ENCODE peak calls at places on chromosomes 4 and X, in eight cellular contexts. H is AG09319; T is HEK293T; F is 8988T; B is activated CD8-positive, alpha-beta T cell treated with anti-CD3 and anti-CD28 coated beads, Interleukin-2, amount 10 ng/mL, durations not matched to agents 7 days and 5 days; R is activated T-cell treated with anti-CD3 and anti-CD28 coated beads, Interleukin-2, amount 50 U/mL, for 1 hour; I is Caco-2; Z is GM03348. G is an unnamed sample.

GRCh38 chr4:20532096-20532495 is 168.2 kb upstream of the PACRGL start:
- DNase-seq in H (no peak), T (no peak), F (no peak), B (no peak), R (no peak), I (no peak), Z (peak), G (no peak)

GRCh38 chrX:80511969-80512760 is 91.9 kb downstream of the TENT5D start:
- DNase-seq in H (no peak), T (no peak), F (no peak), B (no peak), R (no peak), I (peak), Z (peak), G (no peak)

GRCh38 chr4:57190651-57191481 is 80.7 kb upstream of the IGFBP7 start:
- DNase-seq in H (no peak), T (peak), F (no peak), B (peak), R (no peak), I (peak), Z (peak), G (no peak)

GRCh38 chr4:167587361-167587760 is 353.1 kb upstream of the SPOCK3 start:
- DNase-seq in H (no peak), T (no peak), F (no peak), B (no peak), R (no peak), I (no peak), Z (no peak), G (no peak)

GRCh38 chr4:78654809-78655208 is 103.2 kb downstream of the ANXA3 start:
- DNase-seq in H (peak), T (no peak), F (no peak), B (no peak), R (no peak), I (no peak), Z (peak), G (no peak)

GRCh38 chrX:23902419-23902818 is 5.3 kb downstream of the APOO start:
- DNase-seq in H (peak), T (peak), F (no peak), B (no peak), R (no peak), I (no peak), Z (peak), G (no peak)

GRCh38 chr4:36260714-36261113 is 16.4 kb upstream of the ARAP2 start:
- DNase-seq in H (no peak), T (no peak), F (no peak), B (no peak), R (no peak), I (no peak), Z (no peak), G (no peak)

GRCh38 chrX:102976793-102977495 is 39.9 kb downstream of the RAB40AL start:
- DNase-seq in H (peak), T (no peak), F (no peak), B (no peak), R (no peak), I (no peak), Z (peak), G (no peak)

GRCh38 chr4:108149588-108150380 is 18.9 kb downstream of the LEF1 start:
- DNase-seq in H (no peak), T (no peak), F (no peak), B (no peak), R (no peak), I (no peak), Z (peak), G (no peak)

GRCh38 chr4:141126769-141127168 is 6.5 kb downstream of the RNF150 start:
- DNase-seq in H (no peak), T (no peak), F (no peak), B (no peak), R (no peak), I (no peak), Z (no peak), G (no peak)

G was measured in Peyer's patch.